ENCODE peak calls at places on chromosomes 6 and 20, in seven cellular contexts. H, V, N, K, B, R and D are unnamed samples.

GRCh38 chr6:77740380-77740779 is 87.5 kb downstream of the MEI4 start:
- DNase-seq in V (peak), N (no peak), H (peak), B (no peak), K (peak), R (peak), D (no peak)

GRCh38 chr6:137903274-137903932 is 36.3 kb downstream of the TNFAIP3 start:
- DNase-seq in H (no peak), V (no peak), K (no peak), R (no peak), B (no peak), N (no peak), D (no peak)

GRCh38 chr20:40525356-40525755 is 163.7 kb downstream of the MAFB start:
- DNase-seq in H (no peak), R (peak), K (peak), V (no peak), N (no peak), B (no peak), D (no peak)

GRCh38 chr20:38725959-38726848 is 1.9 kb downstream of the SLC32A1 start:
- DNase-seq in H (no peak), R (peak), V (peak), N (no peak), B (no peak), K (no peak), D (no peak)

GRCh38 chr6:18280084-18280483 is 15.8 kb upstream of the DEK start:
- DNase-seq in H (peak), R (peak), N (no peak), B (no peak), K (peak), V (peak), D (no peak)

GRCh38 chr6:11496152-11497060 is 41.1 kb upstream of the TMEM170B start:
- DNase-seq in H (peak), N (peak), R (peak), K (peak), B (no peak), V (peak), D (peak)

GRCh38 chr6:42784739-42785498 is 3.1 kb downstream of the BICRAL start:
- DNase-seq in R (no peak), N (peak), B (no peak), V (no peak), H (no peak), K (no peak), D (no peak)

GRCh38 chr6:4660377-4661321 is 115.6 kb upstream of the CDYL start:
- DNase-seq in H (no peak), N (no peak), B (peak), V (no peak), K (no peak), R (no peak), D (no peak)

GRCh38 chr6:3808189-3808588 is 41.0 kb upstream of the FAM50B start:
- DNase-seq in K (no peak), V (no peak), R (peak), H (no peak), N (no peak), B (no peak), D (no peak)

GRCh38 chr6:164528539-164528938 is 780.9 kb downstream of the C6orf118 start:
- DNase-seq in R (no peak), B (no peak), H (peak), V (no peak), K (no peak), N (no peak), D (no peak)

GRCh38 chr6:133756046-133756445 is 132.9 kb upstream of the TCF21 start:
- DNase-seq in K (peak), R (peak), V (peak), H (no peak), N (no peak), B (no peak), D (no peak)

GRCh38 chr6:89281779-89282246 is 33.3 kb downstream of the GABRR2 start:
- DNase-seq in N (peak), K (peak), B (no peak), R (peak), H (peak), V (peak), D (peak)

GRCh38 chr6:5012531-5012930 is 8.7 kb upstream of the RPP40 start:
- DNase-seq in N (no peak), K (peak), R (peak), B (no peak), V (peak), H (no peak), D (no peak)

GRCh38 chr6:1778693-1779235 is 169.0 kb downstream of the FOXC1 start:
- DNase-seq in R (no peak), N (peak), H (no peak), K (no peak), B (no peak), V (no peak), D (no peak)

GRCh38 chr20:25543068-25543467 is 42.3 kb downstream of the NINL start:
- DNase-seq in K (peak), H (peak), V (peak), R (peak), B (no peak), N (no peak), D (no peak)

GRCh38 chr6:154993026-154993425 is 2.1 kb upstream of the TIAM2 start:
- DNase-seq in B (no peak), R (peak), H (no peak), N (no peak), K (no peak), V (peak), D (no peak)

GRCh38 chr6:74357329-74357728 is 661.3 kb downstream of the CD109 start:
- DNase-seq in K (peak), B (no peak), N (no peak), R (peak), V (peak), H (no peak), D (no peak)

GRCh38 chr6:30264731-30265130 is 51.5 kb upstream of the TRIM26 start:
- DNase-seq in B (no peak), K (peak), R (peak), N (no peak), V (peak), H (no peak), D (no peak)

GRCh38 chr6:86142326-86142725 is 499.6 kb upstream of the SYNCRIP start:
- DNase-seq in K (no peak), N (no peak), R (no peak), B (no peak), H (no peak), V (no peak), D (no peak)

GRCh38 chr6:14520536-14520935 is 403.0 kb downstream of the CD83 start:
- DNase-seq in H (peak), B (no peak), R (no peak), K (no peak), N (no peak), V (no peak), D (no peak)

GRCh38 chr20:51420111-51420510 is 122.4 kb downstream of the NFATC2 start:
- DNase-seq in V (peak), K (peak), N (no peak), B (no peak), H (peak), R (peak), D (no peak)

GRCh38 chr6:2841264-2842138 is at the start of gene SERPINB1:
- DNase-seq in N (peak), H (peak), K (peak), R (peak), V (peak), B (peak), D (peak)

GRCh38 chr6:30656513-30656912 is 9.6 kb downstream of the C6orf136 start:
- DNase-seq in K (no peak), H (no peak), N (no peak), R (no peak), B (no peak), V (no peak), D (no peak)

GRCh38 chr6:27505209-27506027 is 32.5 kb upstream of the ZNF184 start:
- DNase-seq in H (peak), V (peak), N (no peak), R (peak), K (peak), B (no peak), D (no peak)

GRCh38 chr6:44052419-44053011 is 74.7 kb downstream of the MRPL14 start:
- DNase-seq in R (peak), B (peak), K (peak), N (no peak), H (no peak), V (peak), D (no peak)

GRCh38 chr6:26043389-26044139 is 43.7 kb upstream of the HFE start:
- DNase-seq in R (peak), H (peak), N (peak), B (peak), V (peak), K (peak), D (peak)

GRCh38 chr6:8743146-8743745 is 307.9 kb upstream of the SLC35B3 start:
- DNase-seq in K (no peak), N (no peak), H (no peak), R (peak), V (no peak), B (no peak), D (no peak)

GRCh38 chr6:170137176-170137891 is 153.5 kb downstream of the DLL1 start:
- DNase-seq in K (no peak), B (peak), R (peak), V (no peak), H (no peak), N (peak), D (no peak)

GRCh38 chr6:98687776-98688175 is 146.6 kb upstream of the POU3F2 start:
- DNase-seq in R (no peak), H (no peak), N (no peak), V (no peak), K (no peak), B (no peak), D (no peak)

GRCh38 chr6:156379946-156380707 is 397.1 kb upstream of the ARID1B start:
- DNase-seq in K (peak), V (peak), B (no peak), R (peak), H (no peak), N (no peak), D (no peak)

GRCh38 chr6:51513891-51514290 is 573.5 kb downstream of the PKHD1 start:
- DNase-seq in K (no peak), R (no peak), V (no peak), N (no peak), B (no peak), H (peak), D (no peak)

GRCh38 chr6:147603392-147604081 is 95.0 kb downstream of the SAMD5 start:
- DNase-seq in V (no peak), B (no peak), R (peak), K (no peak), N (no peak), H (no peak), D (no peak)

DNA sequence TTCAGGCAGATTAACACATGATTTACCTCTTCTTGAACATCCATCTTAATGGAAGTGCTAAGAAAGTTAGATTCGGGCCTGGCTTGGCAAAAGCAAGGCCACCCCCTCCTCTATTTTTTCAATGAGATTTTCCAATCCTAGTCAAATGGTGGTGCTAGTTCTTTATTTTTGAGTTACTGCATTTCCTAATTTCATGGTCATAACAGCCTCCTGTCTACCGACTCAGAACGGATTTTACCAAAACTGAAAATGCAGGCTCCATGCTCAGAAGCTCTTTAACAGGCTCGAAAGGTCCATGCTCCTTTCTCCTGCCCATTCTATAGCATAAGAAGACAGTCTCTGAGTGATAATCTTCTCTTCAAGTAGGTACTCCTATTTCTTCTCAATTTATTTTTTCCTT is 117.2 kb upstream of the ESR1 start:
- DNase-seq in H (no peak), N (no peak), R (peak), K (no peak), V (peak), B (no peak), D (no peak)
- TF ChIP-seq CTCF in H (no peak), N (no peak), R (no peak), K (no peak), V (peak), B (no peak), D (no peak)

GRCh38 chr6:66663127-66663526 is 956.1 kb upstream of the EYS start:
- DNase-seq in R (peak), B (no peak), V (no peak), K (no peak), N (no peak), H (no peak), D (no peak)

GRCh38 chr6:66664112-66664511 is 957.1 kb upstream of the EYS start:
- DNase-seq in K (no peak), V (no peak), H (no peak), N (no peak), R (no peak), B (no peak), D (no peak)

GRCh38 chr6:66662721-66663120 is 955.7 kb upstream of the EYS start:
- DNase-seq in B (no peak), K (no peak), N (no peak), V (no peak), H (no peak), R (peak), D (no peak)

DNA sequence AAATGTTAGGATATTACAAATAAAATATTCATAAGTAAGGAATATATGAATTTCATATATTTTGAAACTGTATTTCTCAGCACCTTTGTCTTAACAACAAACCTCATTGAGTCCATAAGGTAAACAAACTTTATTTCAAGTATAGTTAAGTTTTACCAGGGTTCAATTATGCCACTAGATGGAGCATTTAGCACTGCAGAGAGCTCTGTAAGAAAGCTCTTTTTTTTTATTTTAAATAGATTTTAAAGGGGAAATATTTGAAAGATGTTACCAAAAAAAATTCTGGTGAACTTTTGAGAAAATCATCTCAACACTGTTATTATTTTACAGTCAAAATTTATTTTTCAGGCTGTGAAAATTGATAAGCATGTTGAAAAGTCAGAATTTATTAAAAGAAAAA is 955.2 kb upstream of the EYS start:
- DNase-seq in V (no peak), B (no peak), K (peak), H (peak), N (no peak), R (peak), D (no peak)
- TF ChIP-seq CTCF in V (no peak), B (no peak), K (peak), H (peak), N (no peak), R (peak), D (no peak)

GRCh38 chr6:161915456-161915964 is 641.6 kb upstream of the AGPAT4 start:
- DNase-seq in K (no peak), H (no peak), N (no peak), B (no peak), R (no peak), V (no peak), D (no peak)

GRCh38 chr6:161919711-161920110 is 645.9 kb upstream of the AGPAT4 start:
- DNase-seq in N (no peak), R (no peak), B (no peak), K (peak), V (no peak), H (no peak), D (no peak)

GRCh38 chr6:161918154-161918553 is 644.3 kb upstream of the AGPAT4 start:
- DNase-seq in N (no peak), K (peak), H (peak), B (no peak), R (peak), V (no peak), D (no peak)

GRCh38 chr6:161918608-161919205 is 644.8 kb upstream of the AGPAT4 start:
- DNase-seq in B (no peak), K (no peak), N (no peak), R (no peak), H (no peak), V (no peak), D (no peak)

DNA sequence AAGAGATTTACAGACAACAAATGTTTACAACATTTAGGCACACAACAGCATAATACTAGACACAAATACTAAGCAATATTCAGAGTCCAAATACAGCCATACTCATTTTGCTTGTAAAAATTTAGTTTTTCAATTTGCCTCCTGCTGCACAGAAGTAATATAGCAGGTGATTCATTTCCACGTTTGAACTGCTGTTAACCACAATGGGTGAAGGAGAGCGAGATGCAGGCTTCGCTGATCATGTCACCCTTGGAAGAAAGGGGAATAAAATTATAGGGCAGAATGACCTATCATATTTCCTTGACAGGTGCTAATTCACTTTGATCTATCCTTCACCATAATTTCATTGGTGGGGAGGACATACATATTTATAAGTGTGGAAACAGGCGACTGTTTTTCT is 643.8 kb upstream of the AGPAT4 start:
- DNase-seq in B (no peak), K (peak), N (no peak), H (no peak), R (peak), V (no peak), D (no peak)
- TF ChIP-seq CTCF in B (no peak), K (peak), N (no peak), H (no peak), R (no peak), V (no peak), D (no peak)

GRCh38 chr6:17027441-17027840 is 74.4 kb upstream of the STMND1 start:
- DNase-seq in K (no peak), R (no peak), N (no peak), H (no peak), B (no peak), V (no peak), D (no peak)
- TF ChIP-seq CTCF in K (no peak), R (no peak), N (no peak), H (no peak), B (no peak), V (no peak), D (no peak)

DNA sequence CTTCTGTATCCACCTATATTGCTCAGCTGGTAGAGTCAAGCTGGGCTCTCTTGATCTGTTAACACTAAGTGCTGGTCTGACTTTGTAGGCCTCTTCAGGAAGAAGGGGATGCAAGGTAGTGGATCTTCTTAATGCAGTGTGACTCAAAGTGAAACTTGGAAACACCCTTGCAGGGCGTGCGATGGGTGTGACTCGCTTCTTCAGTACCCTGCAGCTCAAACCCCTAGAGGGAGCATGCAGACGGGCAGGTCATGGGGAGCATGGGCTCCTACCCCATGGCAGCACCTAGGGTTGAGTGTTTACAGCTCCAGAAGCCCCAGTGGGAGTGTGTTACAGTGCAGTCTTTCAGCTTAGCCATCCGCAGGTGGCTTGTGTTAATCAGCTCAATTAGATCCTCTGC is 757 bp upstream of the SAMD3 start:
- DNase-seq in R (no peak), B (no peak), K (no peak), V (no peak), N (no peak), H (peak), D (no peak)
- TF ChIP-seq CTCF in R (no peak), B (no peak), K (no peak), V (no peak), N (no peak), H (no peak), D (no peak)

DNA sequence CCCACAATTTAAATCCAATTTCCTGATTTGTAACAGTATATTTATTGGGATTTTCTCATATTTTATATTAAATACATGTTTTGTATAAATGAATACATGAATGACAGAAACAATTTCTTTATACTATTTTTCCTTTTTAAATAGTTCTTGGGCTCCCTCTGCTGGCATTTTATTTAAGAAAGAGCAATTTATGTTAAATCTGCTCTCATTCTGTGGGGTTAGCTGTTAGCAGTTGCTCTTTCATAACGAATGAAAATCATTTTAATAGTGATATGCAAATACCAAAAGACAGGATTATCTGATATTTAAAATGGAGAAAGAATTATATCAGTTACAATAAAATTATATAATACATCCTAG is 118.3 kb downstream of the RALGAPA2 start:
- DNase-seq in H (peak), B (no peak), N (no peak), R (peak), K (peak), V (peak), D (no peak)
- TF ChIP-seq CTCF in H (no peak), B (no peak), N (no peak), R (peak), K (peak), V (no peak), D (no peak)

DNA sequence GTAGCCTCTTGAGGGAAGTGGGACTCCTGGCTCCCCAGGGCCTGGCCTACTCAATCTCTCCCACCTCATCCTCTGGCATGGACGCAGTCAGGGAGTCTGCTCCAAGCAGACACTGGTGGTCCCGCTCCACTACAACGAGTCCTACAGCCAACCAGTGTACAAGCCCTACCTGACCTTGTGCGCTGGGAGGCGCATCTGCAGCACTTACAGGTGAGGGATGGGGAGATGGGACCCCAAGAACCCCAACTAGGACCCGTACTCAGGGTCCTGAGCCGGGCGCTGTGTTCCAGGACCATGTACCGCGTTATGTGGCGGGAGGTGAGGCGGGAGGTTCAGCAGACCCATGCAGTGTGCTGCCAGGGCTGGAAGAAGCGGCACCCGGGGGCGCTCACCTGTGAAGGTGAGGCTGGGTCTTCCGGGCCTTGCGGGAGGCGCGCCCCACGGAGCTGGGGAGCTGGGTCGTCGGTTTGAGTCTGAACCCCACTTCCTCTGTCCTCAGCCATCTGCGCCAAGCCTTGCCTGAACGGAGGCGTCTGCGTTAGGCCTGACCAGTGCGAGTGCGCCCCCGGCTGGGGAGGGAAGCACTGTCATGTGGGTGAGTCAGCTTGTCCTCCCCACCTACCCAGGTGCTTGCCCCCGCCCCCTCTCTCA is 2.1 kb downstream of the EGFL8 start:
- DNase-seq in H (no peak), B (no peak), N (no peak), K (no peak), R (no peak), V (no peak), D (no peak)
- TF ChIP-seq CTCF in H (no peak), B (no peak), N (no peak), K (no peak), R (no peak), V (no peak), D (no peak)

GRCh38 chr20:3632311-3633004 is 30.7 kb downstream of the GFRA4 start:
- DNase-seq in H (no peak), B (no peak), V (no peak), N (no peak), K (no peak), R (no peak), D (no peak)
- TF ChIP-seq CTCF in H (no peak), B (no peak), V (no peak), N (peak), K (no peak), R (no peak), D (no peak)